ENCODE peak calls at places on chromosome 7, in four cellular contexts. K, S, P and E are unnamed samples.

GRCh38 chr7:80039255-80039884 is 95.3 kb upstream of the GNAI1 start:
- DNase-seq in K (no peak), S (peak; percentile 22), P (no peak), E (no peak)

GRCh38 chr7:138465046-138465445 is 5.0 kb downstream of the TRIM24 start:
- DNase-seq in K (no peak), S (peak; percentile 15), P (no peak), E (no peak)

GRCh38 chr7:127904706-127905056 is 126.6 kb downstream of the LRRC4 start:
- DNase-seq in K (no peak), S (no peak), P (no peak), E (peak; percentile 56)

GRCh38 chr7:24216576-24217116 is 67.3 kb upstream of the NPY start:
- DNase-seq in K (no peak), S (peak; percentile 25), P (no peak), E (no peak)

GRCh38 chr7:101691822-101692384 is 62.8 kb upstream of the MYL10 start:
- DNase-seq in K (no peak), S (no peak), P (peak; percentile 77), E (no peak)

GRCh38 chr7:120207037-120207436 is 65.9 kb upstream of the KCND2 start:
- DNase-seq in K (no peak), S (no peak), P (no peak), E (no peak)

GRCh38 chr7:90594791-90595317 is 1.3 kb upstream of the CDK14 start:
- DNase-seq in K (peak; percentile 84), S (peak; percentile 85), P (no peak), E (peak; percentile 54)

GRCh38 chr7:38478404-38478803 is 152.8 kb downstream of the AMPH start:
- DNase-seq in K (no peak), S (no peak), P (no peak), E (no peak)

GRCh38 chr7:1981878-1982230 is 250.9 kb downstream of the MAD1L1 start:
- DNase-seq in K (no peak), S (no peak), P (no peak), E (no peak)

GRCh38 chr7:18593602-18594279 is 98.2 kb downstream of the HDAC9 start:
- DNase-seq in K (no peak), S (no peak), P (no peak), E (no peak)

GRCh38 chr7:42227931-42228591 is 8.9 kb downstream of the GLI3 start:
- DNase-seq in K (no peak), S (peak; percentile 31), P (no peak), E (no peak)

GRCh38 chr7:75056476-75056875 is 17.1 kb downstream of the RCC1L start:
- DNase-seq in K (no peak), S (peak; percentile 79), P (no peak), E (no peak)

GRCh38 chr7:29987821-29988317 is 1.7 kb downstream of the SCRN1 start:
- DNase-seq in K (peak; percentile 92), S (peak; percentile 89), P (no peak), E (peak; percentile 57)

GRCh38 chr7:2041496-2042367 is 191.0 kb downstream of the MAD1L1 start:
- DNase-seq in K (no peak), S (no peak), P (peak; percentile 25), E (no peak)

GRCh38 chr7:139860090-139860773 is 31.2 kb downstream of the TBXAS1 start:
- DNase-seq in K (no peak), S (no peak), P (peak; percentile 68), E (no peak)

GRCh38 chr7:114419441-114420107 is 5.0 kb downstream of the FOXP2 start:
- DNase-seq in K (no peak), S (no peak), P (no peak), E (no peak)

GRCh38 chr7:3063016-3063753 is 19.5 kb upstream of the CARD11 start:
- DNase-seq in K (no peak), S (no peak), P (no peak), E (no peak)

GRCh38 chr7:16916111-16916639 is 34.4 kb upstream of the AGR3 start:
- DNase-seq in K (peak; percentile 80), S (peak; percentile 63), P (no peak), E (no peak)

GRCh38 chr7:98120559-98120958 is 13.9 kb downstream of the LMTK2 start:
- DNase-seq in K (no peak), S (peak; percentile 13), P (no peak), E (no peak)

GRCh38 chr7:25615603-25616002 is 387.3 kb upstream of the NPVF start:
- DNase-seq in K (peak; percentile 28), S (no peak), P (no peak), E (no peak)

GRCh38 chr7:84949501-84949900 is 237.4 kb downstream of the SEMA3D start:
- DNase-seq in K (no peak), S (no peak), P (no peak), E (no peak)

GRCh38 chr7:65390588-65390987 is 16.9 kb downstream of the ZNF92 start:
- DNase-seq in K (no peak), S (no peak), P (no peak), E (no peak)

GRCh38 chr7:18939771-18940576 is 177.5 kb downstream of the TWIST1 start:
- DNase-seq in K (no peak), S (peak; percentile 21), P (no peak), E (no peak)

GRCh38 chr7:9598411-9598810 is 1165.0 kb downstream of the NXPH1 start:
- DNase-seq in K (no peak), S (no peak), P (no peak), E (no peak)

GRCh38 chr7:137592232-137592896 is 248.8 kb upstream of the PTN start:
- DNase-seq in K (peak; percentile 71), S (peak; percentile 88), P (no peak), E (peak; percentile 64)

GRCh38 chr7:83677180-83677866 is 28.4 kb upstream of the SEMA3E start:
- DNase-seq in K (peak; percentile 88), S (peak; percentile 81), P (no peak), E (peak; percentile 56)

GRCh38 chr7:71015260-71015900 is 116.6 kb upstream of the GALNT17 start:
- DNase-seq in K (no peak), S (no peak), P (no peak), E (no peak)

GRCh38 chr7:266851-267840 is 22.8 kb upstream of the FOXL3 start:
- DNase-seq in K (no peak), S (no peak), P (peak; percentile 73), E (no peak)

GRCh38 chr7:36045830-36046341 is 107.2 kb upstream of the EEPD1 start:
- DNase-seq in K (no peak), S (no peak), P (no peak), E (no peak)

GRCh38 chr7:87759511-87759910 is 116.6 kb downstream of the SLC25A40 start:
- DNase-seq in K (no peak), S (no peak), P (no peak), E (no peak)

GRCh38 chr7:36440880-36441279 is 51.2 kb downstream of the ANLN start:
- DNase-seq in K (no peak), S (peak; percentile 67), P (no peak), E (peak; percentile 37)

GRCh38 chr7:17229257-17229656 is 69.2 kb upstream of the AHR start:
- DNase-seq in K (no peak), S (no peak), P (no peak), E (no peak)

GRCh38 chr7:150404785-150405583 is 25.9 kb downstream of the ZNF775 start:
- DNase-seq in K (peak; percentile 78), S (peak; percentile 94), P (peak; percentile 93), E (peak; percentile 72)

GRCh38 chr7:157528785-157529341 is 192.1 kb downstream of the DNAJB6 start:
- DNase-seq in K (no peak), S (no peak), P (peak; percentile 12), E (no peak)

GRCh38 chr7:158891922-158892321 is 35.6 kb downstream of the DYNC2I1 start:
- DNase-seq in K (no peak), S (no peak), P (no peak), E (no peak)
- H3K4me3 ChIP-seq in K (no peak overlapping the region), S (no peak overlapping the region), P (no peak overlapping the region), E (no peak overlapping the region)

DNA sequence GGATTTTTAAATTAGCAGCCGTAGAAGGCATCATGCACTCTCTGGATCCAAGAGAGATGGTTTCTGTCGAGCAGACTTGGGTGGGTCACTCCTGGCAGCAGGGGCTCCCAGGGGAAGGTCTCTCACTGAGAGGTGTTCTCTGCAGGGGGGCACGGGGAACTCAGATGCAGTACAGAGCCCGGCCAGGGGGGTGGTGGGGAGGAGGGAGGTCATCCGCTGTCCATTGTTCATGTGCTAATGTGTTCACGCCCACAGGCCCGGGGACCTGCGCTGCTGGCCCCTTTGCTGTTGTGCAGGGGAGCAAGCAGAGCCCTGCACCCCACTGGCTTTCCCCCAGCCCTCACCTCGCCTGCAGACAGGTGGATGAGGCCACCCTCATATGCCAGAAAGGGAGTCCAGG is 12.4 kb upstream of the TBRG4 start:
- DNase-seq in K (no peak), S (no peak), P (no peak), E (no peak)
- H3K4me3 ChIP-seq in K (no peak overlapping the region), S (no peak overlapping the region), P (no peak overlapping the region), E (no peak overlapping the region)

GRCh38 chr7:31047747-31048146 is 4.4 kb upstream of the ADCYAP1R1 start:
- DNase-seq in K (no peak), S (no peak), P (no peak), E (no peak)

GRCh38 chr7:31044531-31044930 is 7.6 kb upstream of the ADCYAP1R1 start:
- DNase-seq in K (no peak), S (no peak), P (no peak), E (no peak)

GRCh38 chr7:31046723-31047122 is 5.4 kb upstream of the ADCYAP1R1 start:
- DNase-seq in K (no peak), S (no peak), P (no peak), E (no peak)

GRCh38 chr7:31049001-31049765 is 2.9 kb upstream of the ADCYAP1R1 start:
- DNase-seq in K (no peak), S (no peak), P (no peak), E (no peak)

GRCh38 chr7:31047282-31047681 is 4.8 kb upstream of the ADCYAP1R1 start:
- DNase-seq in K (no peak), S (no peak), P (no peak), E (no peak)
- H3K4me3 ChIP-seq in K (no peak overlapping the region), S (no peak overlapping the region), P (no peak overlapping the region), E (no peak overlapping the region)

DNA sequence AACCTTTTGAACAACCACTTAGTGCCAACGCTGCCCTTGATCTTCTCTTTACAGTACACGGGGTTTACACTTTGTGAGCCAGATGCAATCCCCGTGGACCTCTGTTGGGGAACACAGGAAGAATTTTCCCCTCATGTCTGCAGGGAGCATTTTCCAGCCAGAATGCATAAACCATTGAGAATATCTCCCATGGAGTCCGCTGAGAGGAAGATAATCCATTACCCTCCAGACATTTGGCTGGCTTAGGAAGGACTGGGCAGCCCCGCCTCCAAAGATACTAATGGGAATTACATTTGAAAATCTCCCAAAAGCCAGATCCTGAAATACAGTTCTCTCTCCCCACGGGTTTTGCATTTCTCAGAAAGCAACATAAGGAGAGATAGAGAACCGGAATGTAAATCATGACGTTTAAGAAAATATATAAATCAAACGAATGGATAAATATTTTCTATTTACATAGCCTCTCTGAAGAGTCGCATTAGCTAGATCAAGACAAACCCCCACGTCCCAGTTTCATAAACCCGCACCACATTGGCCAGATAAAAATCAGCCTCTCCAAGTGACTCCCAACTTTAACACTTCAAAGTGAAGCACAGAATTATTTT is 53.5 kb downstream of the TRIL start:
- DNase-seq in K (no peak), S (peak; percentile 18), P (no peak), E (peak; percentile 62)
- H3K4me3 ChIP-seq in K (peak overlapping the region; percentile 25), S (peak overlapping the region; percentile 6), P (no peak overlapping the region), E (no peak overlapping the region)

DNA sequence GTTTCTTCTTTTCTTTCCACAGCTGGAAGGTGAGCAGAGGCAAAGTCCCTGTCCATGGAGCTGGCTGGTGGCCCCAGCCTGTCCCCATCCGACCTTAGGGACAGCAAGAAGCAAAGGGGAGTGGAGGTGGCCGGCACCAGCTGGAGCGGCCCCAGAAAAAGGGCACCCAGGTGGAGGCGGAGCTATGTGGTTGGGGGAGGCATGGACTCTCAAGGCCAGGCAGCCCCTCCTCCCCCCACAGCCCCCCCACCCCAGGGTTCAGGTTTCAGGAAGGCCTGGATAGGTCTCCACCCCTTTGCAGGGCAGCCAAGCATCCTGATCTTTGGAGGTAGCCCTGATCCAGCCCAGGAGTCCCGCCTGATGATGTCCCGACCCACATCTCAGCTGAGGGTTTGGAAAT is at the start of gene SSC4D:
- DNase-seq in K (no peak), S (no peak), P (no peak), E (no peak)
- H3K4me3 ChIP-seq in K (no peak within 1 kb of the TSS), S (no peak within 1 kb of the TSS), P (no peak within 1 kb of the TSS), E (no peak within 1 kb of the TSS)